ENCODE peak calls at places on chromosomes 2 and 18, in ten cellular contexts. L is cardiac muscle cell; U is head of caudate nucleus; R is GDM1; M is activated T-cell treated with anti-CD3 and anti-CD28 coated beads for 4 hours; T is cardiac fibroblast; J is NB4; F is foreskin keratinocyte; Z is CD8-positive, alpha-beta memory T cell; D is adrenal gland. S is an unnamed sample.

GRCh38 chr2:157722580-157723234 is 94.0 kb upstream of the ACVR1C start:
- DNase-seq in L (no peak), U (no peak), R (no peak), M (no peak), T (peak; percentile 17), J (no peak), F (no peak), Z (no peak), D (no peak), S (no peak)

GRCh38 chr2:113894156-113894743 is 4.4 kb downstream of the ACTR3 start:
- DNase-seq in L (peak; percentile 95), U (no peak), R (no peak), M (no peak), T (peak; percentile 97), J (peak; percentile 93), F (peak; percentile 64), Z (no peak), D (no peak), S (no peak)

GRCh38 chr18:23479829-23480505 is 23.3 kb upstream of the RMC1 start:
- DNase-seq in L (no peak), U (no peak), R (peak; percentile 15), M (no peak), T (no peak), J (peak; percentile 34), F (no peak), Z (no peak), D (no peak), S (no peak)

GRCh38 chr2:223580951-223581350 is 21.2 kb downstream of the SCG2 start:
- DNase-seq in L (peak; percentile 68), U (no peak), R (no peak), M (no peak), T (peak; percentile 76), J (no peak), F (no peak), Z (no peak), D (no peak), S (no peak)

GRCh38 chr2:105294844-105295481 is 34.6 kb downstream of the TGFBRAP1 start:
- DNase-seq in L (peak; percentile 82), U (peak; percentile 72), R (no peak), M (no peak), T (peak; percentile 74), J (peak; percentile 64), F (no peak), Z (no peak), D (peak; percentile 82), S (no peak)

GRCh38 chr18:11857177-11857887 is 6.1 kb downstream of the CHMP1B start:
- DNase-seq in L (peak; percentile 98), U (peak; percentile 47), R (no peak), M (no peak), T (peak; percentile 100), J (peak; percentile 23), F (peak; percentile 99), Z (no peak), D (peak; percentile 81), S (peak; percentile 97)

GRCh38 chr18:26471027-26471426 is 77.3 kb downstream of the KCTD1 start:
- DNase-seq in L (peak; percentile 72), U (no peak), R (no peak), M (no peak), T (peak; percentile 38), J (no peak), F (no peak), Z (no peak), D (no peak), S (no peak)

GRCh38 chr2:240891492-240892340 is 4.2 kb downstream of the MAB21L4 start:
- DNase-seq in L (no peak), U (no peak), R (no peak), M (no peak), T (no peak), J (no peak), F (no peak), Z (no peak), D (no peak), S (no peak)

GRCh38 chr2:67645280-67646255 is 248.4 kb downstream of the ETAA1 start:
- DNase-seq in L (no peak), U (no peak), R (no peak), M (no peak), T (no peak), J (no peak), F (no peak), Z (no peak), D (no peak), S (no peak)

GRCh38 chr2:204452464-204453023 is 92.7 kb upstream of the PARD3B start:
- DNase-seq in L (peak; percentile 90), U (no peak), R (no peak), M (no peak), T (peak; percentile 98), J (no peak), F (peak; percentile 89), Z (no peak), D (no peak), S (peak; percentile 66)